ENCODE peak calls at places on chromosome 4, in seven cellular contexts. H is iris pigment epithelial cell, U is germinal center, F is cardiac muscle cell, M is NCI-H524, I is NCI-H774, L is NCI-H1092. S is an unnamed sample.

GRCh38 chr4:153159728-153160221 is 44.5 kb upstream of the TRIM2 start:
- DNase-seq in I (no peak), U (no peak), H (peak; percentile 69), F (no peak), M (no peak), L (no peak), S (no peak)

GRCh38 chr4:113026556-113026955 is 22.9 kb upstream of the ANK2 start:
- DNase-seq in U (no peak), L (no peak), H (peak; percentile 23), F (no peak), M (no peak), I (no peak), S (no peak)

GRCh38 chr4:144355809-144356757 is 215.6 kb upstream of the GYPA start:
- DNase-seq in I (no peak), L (no peak), M (no peak), U (no peak), H (peak; percentile 98), F (peak; percentile 59), S (no peak)

GRCh38 chr4:108029321-108029720 is 39.6 kb downstream of the HADH start:
- DNase-seq in U (no peak), M (no peak), I (no peak), H (no peak), F (no peak), L (no peak), S (no peak)

GRCh38 chr4:48667148-48667547 is 112.9 kb downstream of the FRYL start:
- DNase-seq in F (no peak), I (no peak), M (no peak), H (no peak), U (no peak), L (no peak), S (no peak)

GRCh38 chr4:13605330-13605729 is 22.2 kb downstream of the BOD1L1 start:
- DNase-seq in H (peak; percentile 52), L (no peak), I (no peak), U (no peak), M (no peak), F (no peak), S (no peak)

GRCh38 chr4:46450556-46450955 is 60.6 kb upstream of the GABRA2 start:
- DNase-seq in F (no peak), L (no peak), U (no peak), M (no peak), I (no peak), H (no peak), S (no peak)

GRCh38 chr4:78078101-78078500 is 21.0 kb downstream of the FRAS1 start:
- DNase-seq in L (no peak), M (no peak), H (no peak), U (no peak), I (no peak), F (no peak), S (no peak)

GRCh38 chr4:26856906-26857277 is 3.7 kb upstream of the STIM2 start:
- DNase-seq in H (no peak), F (no peak), U (no peak), M (no peak), I (no peak), L (no peak), S (no peak)

GRCh38 chr4:123299212-123299651 is 97.4 kb upstream of the SPRY1 start:
- DNase-seq in H (peak; percentile 93), I (no peak), U (no peak), L (no peak), M (no peak), F (no peak), S (no peak)

GRCh38 chr4:168528131-168528949 is 31.5 kb downstream of the PALLD start:
- DNase-seq in L (no peak), U (no peak), F (no peak), I (no peak), H (peak; percentile 76), M (no peak), S (no peak)

GRCh38 chr4:79598801-79599200 is 190.8 kb upstream of the GK2 start:
- DNase-seq in I (no peak), M (no peak), U (no peak), L (no peak), F (no peak), H (no peak), S (no peak)

GRCh38 chr4:37889849-37890500 is 909 bp upstream of the TBC1D1 start:
- DNase-seq in L (no peak), M (peak; percentile 39), H (no peak), I (no peak), U (no peak), F (no peak), S (no peak)

GRCh38 chr4:186604124-186604627 is 48.8 kb upstream of the MTNR1A start:
- DNase-seq in F (no peak), I (peak; percentile 0), U (no peak), H (no peak), L (peak; percentile 22), M (no peak), S (no peak)

GRCh38 chr4:82432596-82432995 is 2.2 kb downstream of the ENOPH1 start:
- DNase-seq in L (no peak), F (no peak), M (no peak), I (no peak), U (no peak), H (no peak), S (no peak)

GRCh38 chr4:119626420-119626819 is 2.2 kb downstream of the PDE5A start:
- DNase-seq in F (no peak), L (no peak), I (no peak), M (no peak), U (no peak), H (peak; percentile 33), S (no peak)

GRCh38 chr4:85257817-85258216 is 217.1 kb upstream of the ARHGAP24 start:
- DNase-seq in F (no peak), H (no peak), U (no peak), M (no peak), I (no peak), L (no peak), S (no peak)

GRCh38 chr4:118718511-118719170 is 33.4 kb downstream of the METTL14 start:
- DNase-seq in L (no peak), U (no peak), M (no peak), I (no peak), H (no peak), F (no peak), S (no peak)

GRCh38 chr4:8431553-8431952 is 9.0 kb downstream of the ACOX3 start:
- DNase-seq in I (no peak), H (no peak), M (no peak), F (no peak), L (no peak), U (no peak), S (no peak)

GRCh38 chr4:5887361-5888221 is 5.3 kb downstream of the CRMP1 start:
- DNase-seq in I (peak; percentile 27), H (no peak), M (no peak), L (peak; percentile 14), F (no peak), U (no peak), S (no peak)

GRCh38 chr4:148094149-148094548 is 348.1 kb downstream of the NR3C2 start:
- DNase-seq in M (peak; percentile 66), F (no peak), U (no peak), I (no peak), H (no peak), L (no peak), S (no peak)

GRCh38 chr4:6250984-6251295 is 18.7 kb upstream of the WFS1 start:
- DNase-seq in M (no peak), F (no peak), L (no peak), H (no peak), U (no peak), I (no peak), S (no peak)

GRCh38 chr4:6549445-6549844 is 25.5 kb upstream of the MAN2B2 start:
- DNase-seq in M (peak; percentile 19), I (no peak), U (no peak), F (no peak), H (no peak), L (no peak), S (no peak)

GRCh38 chr4:14771091-14771490 is 231.2 kb upstream of the CPEB2 start:
- DNase-seq in M (no peak), F (no peak), I (no peak), L (no peak), H (no peak), U (no peak), S (no peak)